ENCODE peak calls at places on chromosomes 3 and 15, in eight cellular contexts. G is cardiac fibroblast; P is CD4-positive, alpha-beta T cell; W is T-cell; J is activated T-cell treated with anti-CD3 and anti-CD28 coated beads, Interleukin-2, amount 50 U/mL, for 72 hours; Y is NCI-H1092 treated with DMSO at 0.1 percent for 48 hours; H is activated CD4-positive, alpha-beta memory T cell treated with anti-CD3 and anti-CD28 coated beads for 36 hours; C is hypothalamus. F is an unnamed sample.
A peak's percentile ranks its signal among the peaks of the same experiment; 100 is the strongest.

GRCh38 chr3:136336329-136337100 is 86.4 kb downstream of the PCCB start:
- DNase-seq in G (no peak), P (no peak), W (no peak), J (no peak), Y (no peak), H (no peak), C (no peak), F (no peak)

GRCh38 chr3:5757213-5757804 is 569.8 kb downstream of the EDEM1 start:
- DNase-seq in G (no peak), P (no peak), W (no peak), J (no peak), Y (no peak), H (no peak), C (no peak), F (no peak)

GRCh38 chr15:90001683-90002427 is 731 bp downstream of the ZNF710 start:
- DNase-seq in G (peak; percentile 70), P (peak; percentile 29), W (peak; percentile 56), J (peak; percentile 76), Y (peak; percentile 21), H (peak; percentile 78), C (peak; percentile 51), F (no peak)

GRCh38 chr3:112382543-112383160 is 49.7 kb downstream of the CD200 start:
- DNase-seq in G (no peak), P (no peak), W (no peak), J (peak; percentile 29), Y (no peak), H (peak; percentile 26), C (no peak), F (no peak)

GRCh38 chr3:47882338-47882737 is 79.4 kb downstream of the DHX30 start:
- DNase-seq in G (no peak), P (no peak), W (no peak), J (no peak), Y (no peak), H (no peak), C (no peak), F (no peak)

GRCh38 chr3:42118762-42119361 is 27.7 kb downstream of the TRAK1 start:
- DNase-seq in G (peak; percentile 31), P (no peak), W (no peak), J (peak; percentile 11), Y (peak; percentile 4), H (peak; percentile 34), C (no peak), F (no peak)

GRCh38 chr3:193929373-193929772 is 206.6 kb upstream of the HES1 start:
- DNase-seq in G (no peak), P (no peak), W (no peak), J (no peak), Y (no peak), H (no peak), C (no peak), F (no peak)

GRCh38 chr15:78893538-78893937 is 20.8 kb downstream of the MORF4L1 start:
- DNase-seq in G (no peak), P (no peak), W (no peak), J (no peak), Y (no peak), H (no peak), C (no peak), F (no peak)

F was measured in SK-N-MC.